ENCODE peak calls at places on chromosomes 12 and 14, in seven cellular contexts. B is A673, S is ovary, N is left ventricle myocardium inferior, Y is adrenal gland, X is fibroblast of lung, G is cardiac muscle cell. U is an unnamed sample. For H3K4me1 and H3K9me3, the result is how much of the 10 kb centered on the place peaks cover.

GRCh38 chr12:15562263-15562662 is 226.9 kb downstream of the EPS8 start:
- DNase-seq in G (no peak), S (no peak), X (no peak), B (no peak), Y (no peak), N (no peak), U (no peak)

GRCh38 chr12:55742719-55743130 is at the start of gene GDF11:
- DNase-seq in X (peak), G (peak), B (peak), N (peak), Y (peak), S (peak), U (peak)

GRCh38 chr12:73221836-73222235 is 949.7 kb downstream of the TRHDE start:
- DNase-seq in S (no peak), B (no peak), X (no peak), N (no peak), G (no peak), Y (no peak), U (no peak)

GRCh38 chr12:26830783-26831601 is 2.0 kb downstream of the ITPR2 start:
- DNase-seq in Y (peak), B (no peak), G (no peak), S (no peak), N (no peak), X (no peak), U (no peak)

GRCh38 chr14:24398943-24399801 is at the start of gene NYNRIN:
- DNase-seq in Y (peak), N (peak), B (no peak), S (peak), G (peak), X (peak), U (peak)

GRCh38 chr12:129701536-129702165 is 202.2 kb downstream of the TMEM132D start:
- DNase-seq in Y (no peak), B (no peak), S (no peak), X (no peak), N (no peak), G (no peak), U (no peak)

GRCh38 chr12:76020731-76021672 is 10.6 kb downstream of the PHLDA1 start:
- DNase-seq in S (peak), X (peak), Y (peak), G (peak), N (no peak), B (peak), U (no peak)

GRCh38 chr14:105144666-105145380 is 23.8 kb downstream of the JAG2 start:
- DNase-seq in Y (peak), X (no peak), G (no peak), N (peak), S (no peak), B (no peak), U (peak)

GRCh38 chr12:62716866-62717477 is 218.0 kb downstream of the PPM1H start:
- DNase-seq in X (peak), G (no peak), N (no peak), S (no peak), Y (no peak), B (no peak), U (no peak)

GRCh38 chr12:53591301-53592206 is 34.6 kb downstream of the ATF7 start:
- DNase-seq in Y (peak), N (no peak), B (no peak), S (no peak), X (no peak), G (no peak), U (peak)

GRCh38 chr14:85444685-85445084 is 85.3 kb upstream of the FLRT2 start:
- DNase-seq in G (peak), B (peak), Y (no peak), N (no peak), X (peak), S (no peak), U (peak)

DNA sequence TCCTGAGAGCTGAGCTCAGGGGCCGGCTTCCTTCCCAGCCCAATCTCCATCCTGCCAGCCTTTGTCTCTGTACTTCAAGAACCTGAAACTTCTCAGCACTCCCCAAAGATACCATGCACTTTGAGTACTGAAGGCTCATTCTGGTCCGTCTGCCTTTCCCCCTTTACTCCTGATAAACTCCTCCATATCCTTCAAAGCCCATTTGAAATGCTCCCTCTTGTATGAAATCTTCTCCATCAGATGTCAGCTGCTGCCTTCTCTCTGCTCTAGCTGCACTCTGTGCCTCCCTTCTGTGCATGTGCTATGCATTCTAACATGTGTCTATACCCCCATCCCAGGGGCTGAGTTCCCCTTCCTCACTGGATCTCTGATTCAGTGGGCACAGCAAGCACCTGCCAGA is 52.1 kb downstream of the PITPNM2 start:
- DNase-seq in X (no peak), B (no peak), S (no peak), N (no peak), Y (no peak), G (no peak), U (no peak)
- H3K4me1 ChIP-seq in X (under half), B (under half), S (under half), N (half or more), Y (under half), G (half or more), U (under half)

GRCh38 chr12:92952394-92952793 is 23.3 kb upstream of the EEA1 start:
- DNase-seq in Y (no peak), X (no peak), N (no peak), B (no peak), G (no peak), S (no peak), U (no peak)

GRCh38 chr12:92961949-92962348 is 32.9 kb upstream of the EEA1 start:
- DNase-seq in S (no peak), G (no peak), N (no peak), Y (no peak), B (peak), X (peak), U (peak)

GRCh38 chr12:92951006-92951405 is 21.9 kb upstream of the EEA1 start:
- DNase-seq in G (no peak), N (no peak), S (no peak), B (no peak), X (no peak), Y (no peak), U (no peak)

GRCh38 chr12:92953747-92954146 is 24.7 kb upstream of the EEA1 start:
- DNase-seq in X (no peak), G (no peak), N (no peak), B (no peak), S (no peak), Y (no peak), U (no peak)

GRCh38 chr12:92955997-92956663 is 27.0 kb upstream of the EEA1 start:
- DNase-seq in B (no peak), Y (no peak), S (no peak), X (peak), N (no peak), G (peak), U (no peak)
- H3K9me3 ChIP-seq in B (under half), Y (under half), S (under half), X (under half), N (under half), G (under half), U (under half)

DNA sequence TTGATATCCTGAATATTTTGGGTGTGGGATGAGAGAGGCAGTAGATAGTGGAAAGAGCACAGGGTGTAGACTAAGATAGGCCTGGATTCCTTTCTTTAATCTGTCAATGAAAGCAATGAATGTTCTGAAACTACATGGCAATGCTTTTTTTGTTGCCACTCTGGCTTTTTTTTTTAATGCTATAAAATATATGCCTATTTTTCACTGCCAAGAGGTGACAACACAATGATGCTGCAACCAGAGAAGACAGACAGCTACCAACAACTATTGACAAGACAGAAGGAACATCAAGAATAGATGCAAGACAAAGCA is 9.4 kb downstream of the ANG start:
- DNase-seq in N (no peak), Y (no peak), B (no peak), G (no peak), X (no peak), S (no peak), U (no peak)
- TF ChIP-seq CTCF in N (no peak), Y (peak), B (no peak), G (no peak), X (no peak), S (no peak), U (no peak)

GRCh38 chr14:61477845-61478438 is 156.6 kb downstream of the PRKCH start:
- DNase-seq in X (peak), N (peak), S (peak), Y (peak), G (peak), B (no peak), U (no peak)

GRCh38 chr14:61478971-61479473 is 157.6 kb downstream of the PRKCH start:
- DNase-seq in Y (peak), G (no peak), B (no peak), N (no peak), S (no peak), X (no peak), U (no peak)

GRCh38 chr14:61476105-61476736 is 154.8 kb downstream of the PRKCH start:
- DNase-seq in B (no peak), N (no peak), S (no peak), Y (no peak), G (no peak), X (no peak), U (peak)

GRCh38 chr14:61475316-61475715 is 153.9 kb downstream of the PRKCH start:
- DNase-seq in Y (no peak), S (no peak), B (peak), X (peak), G (peak), N (no peak), U (no peak)

GRCh38 chr14:61476737-61477410 is 155.5 kb downstream of the PRKCH start:
- DNase-seq in N (no peak), B (no peak), S (no peak), G (peak), X (peak), Y (peak), U (peak)
- H3K4me1 ChIP-seq in N (half or more), B (under half), S (under half), G (under half), X (under half), Y (under half), U (under half)

GRCh38 chr12:56864318-56864717 is 69.9 kb downstream of the SDR9C7 start:
- DNase-seq in X (no peak), Y (no peak), G (no peak), N (no peak), S (no peak), B (no peak), U (no peak)

GRCh38 chr12:56862264-56862663 is 71.9 kb downstream of the SDR9C7 start:
- DNase-seq in X (no peak), S (no peak), Y (no peak), N (no peak), G (no peak), B (no peak), U (no peak)

GRCh38 chr12:56866493-56866892 is 67.7 kb downstream of the SDR9C7 start:
- DNase-seq in N (no peak), Y (no peak), G (no peak), B (no peak), X (no peak), S (no peak), U (no peak)

GRCh38 chr12:56867216-56867615 is 67.0 kb downstream of the SDR9C7 start:
- DNase-seq in X (no peak), N (no peak), G (no peak), Y (no peak), S (no peak), B (no peak), U (no peak)

DNA sequence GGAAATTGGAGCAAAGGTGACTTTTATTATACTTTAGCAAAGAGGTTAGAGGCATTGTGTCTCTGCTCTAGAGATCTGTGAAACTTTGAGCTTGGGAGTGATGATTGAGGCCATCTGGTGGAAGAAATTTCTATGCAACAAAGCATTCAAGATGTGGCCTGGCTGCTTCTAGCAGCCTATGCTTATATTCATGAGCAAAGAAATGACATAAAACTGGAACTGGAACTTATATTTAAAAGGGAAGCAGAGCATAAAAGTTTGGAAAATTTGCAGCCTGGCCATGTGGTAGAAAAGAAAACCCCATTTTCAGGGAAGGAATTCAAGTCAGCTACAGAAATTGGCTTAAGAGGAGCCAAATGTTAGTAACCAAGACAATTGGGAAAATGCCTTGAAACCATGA is 70.4 kb downstream of the SDR9C7 start:
- DNase-seq in N (no peak), X (no peak), B (no peak), Y (no peak), S (no peak), G (no peak), U (no peak)
- H3K9me3 ChIP-seq in N (half or more), X (under half), B (under half), Y (under half), S (under half), G (under half), U (under half)

GRCh38 chr12:111756196-111756595 is 10.5 kb upstream of the ALDH2 start:
- DNase-seq in X (no peak), N (no peak), G (no peak), Y (no peak), B (no peak), S (no peak), U (no peak)

GRCh38 chr12:111754671-111755070 is 12.1 kb upstream of the ALDH2 start:
- DNase-seq in S (no peak), G (no peak), X (no peak), Y (peak), N (peak), B (no peak), U (no peak)

GRCh38 chr12:111749391-111749790 is 17.3 kb upstream of the ALDH2 start:
- DNase-seq in G (no peak), N (no peak), Y (no peak), S (no peak), B (no peak), X (no peak), U (no peak)

GRCh38 chr12:111756681-111757080 is 10.1 kb upstream of the ALDH2 start:
- DNase-seq in X (no peak), N (no peak), S (no peak), G (no peak), B (no peak), Y (no peak), U (no peak)

GRCh38 chr12:111753144-111753881 is 13.4 kb upstream of the ALDH2 start:
- DNase-seq in Y (peak), S (peak), N (peak), B (peak), X (peak), G (peak), U (peak)
- TF ChIP-seq CTCF in Y (peak), S (peak), N (peak), B (peak), X (peak), G (peak), U (peak)

GRCh38 chr12:52243264-52243773 is 10.3 kb downstream of the KRT7 start:
- DNase-seq in B (no peak), G (no peak), S (no peak), Y (no peak), N (no peak), X (peak), U (peak)

GRCh38 chr12:52245962-52246577 is 13.0 kb downstream of the KRT7 start:
- DNase-seq in X (no peak), G (no peak), S (no peak), Y (no peak), B (no peak), N (no peak), U (no peak)

GRCh38 chr12:52245259-52245961 is 12.4 kb downstream of the KRT7 start:
- DNase-seq in Y (no peak), B (no peak), S (no peak), X (no peak), G (no peak), N (no peak), U (no peak)

GRCh38 chr12:52243774-52244614 is 11.0 kb downstream of the KRT7 start:
- DNase-seq in S (peak), X (peak), B (peak), N (peak), G (peak), Y (peak), U (peak)

GRCh38 chr12:52244615-52244994 is 11.6 kb downstream of the KRT7 start:
- DNase-seq in Y (no peak), G (no peak), X (no peak), B (no peak), S (no peak), N (no peak), U (peak)
- H3K4me1 ChIP-seq in Y (under half), G (under half), X (under half), B (under half), S (under half), N (under half), U (under half)

GRCh38 chr12:89680409-89680808 is 28.2 kb downstream of the ATP2B1 start:
- DNase-seq in N (no peak), S (no peak), G (no peak), Y (no peak), B (no peak), X (no peak), U (no peak)
- H3K9me3 ChIP-seq in N (under half), S (under half), G (under half), Y (under half), B (under half), X (under half), U (under half)

GRCh38 chr14:100308112-100308792 is 2.0 kb upstream of the SLC25A29 start:
- DNase-seq in N (no peak), S (no peak), X (no peak), G (no peak), B (no peak), Y (no peak), U (no peak)

GRCh38 chr14:100306256-100306505 is at the start of gene SLC25A29:
- DNase-seq in B (no peak), S (no peak), N (no peak), Y (no peak), X (no peak), G (no peak), U (no peak)

GRCh38 chr14:100305446-100306255 is 593 bp downstream of the SLC25A29 start:
- DNase-seq in X (peak), G (no peak), S (peak), N (peak), Y (peak), B (peak), U (peak)

GRCh38 chr14:100307215-100308111 is 1.2 kb upstream of the SLC25A29 start:
- DNase-seq in B (no peak), Y (no peak), X (peak), N (no peak), G (no peak), S (no peak), U (peak)

GRCh38 chr14:100306506-100307214 is 416 bp upstream of the SLC25A29 start:
- DNase-seq in S (peak), Y (peak), B (peak), G (peak), N (peak), X (peak), U (peak)
- TF ChIP-seq CTCF in S (no peak), Y (no peak), B (no peak), G (no peak), N (no peak), X (no peak), U (no peak)